ENCODE peak calls at places on chromosomes 12 and 14, in four cellular contexts. I is A549, H is HCT116, P is transverse colon. R is an unnamed sample. For H3K4me1, the result is how much of the 10 kb centered on the place peaks cover.

GRCh38 chr14:41960316-41960715 is 353.6 kb downstream of the LRFN5 start:
- DNase-seq in I (no peak), P (no peak), H (no peak), R (no peak)

GRCh38 chr12:108104657-108105056 is 24.4 kb upstream of the WSCD2 start:
- DNase-seq in H (no peak), I (no peak), P (no peak), R (no peak)

GRCh38 chr14:94158239-94158888 is 15.8 kb upstream of the PPP4R4 start:
- DNase-seq in P (no peak), H (no peak), I (no peak), R (no peak)

GRCh38 chr12:70936414-70936813 is 15.9 kb upstream of the PTPRR start:
- DNase-seq in P (no peak), I (no peak), H (no peak), R (no peak)

GRCh38 chr14:36508418-36509051 is 11.5 kb downstream of the NKX2-1 start:
- DNase-seq in H (no peak), P (no peak), I (no peak), R (no peak)

GRCh38 chr12:47986266-47986610 is 18.0 kb downstream of the COL2A1 start:
- DNase-seq in P (no peak), I (no peak), H (no peak), R (no peak)

GRCh38 chr12:108701779-108702435 is 29.4 kb downstream of the CORO1C start:
- DNase-seq in P (no peak), I (no peak), H (no peak), R (no peak)

GRCh38 chr12:53343449-53343848 is 7.3 kb upstream of the SP7 start:
- DNase-seq in I (no peak), H (no peak), P (no peak), R (no peak)

GRCh38 chr12:6818246-6819006 is 3.2 kb upstream of the GPR162 start:
- DNase-seq in I (no peak), H (no peak), P (no peak), R (peak)

GRCh38 chr12:51886021-51886710 is 1.7 kb upstream of the ANKRD33 start:
- DNase-seq in H (no peak), P (peak), I (peak), R (peak)

GRCh38 chr12:4745249-4745648 is 25.0 kb downstream of the GALNT8 start:
- DNase-seq in P (no peak), I (no peak), H (no peak), R (no peak)

GRCh38 chr12:67539329-67539728 is 109.2 kb upstream of the DYRK2 start:
- DNase-seq in H (no peak), I (no peak), P (no peak), R (no peak)

GRCh38 chr12:67533159-67533558 is 115.4 kb upstream of the DYRK2 start:
- DNase-seq in P (no peak), H (no peak), I (no peak), R (no peak)

GRCh38 chr12:110531741-110532333 is 29.7 kb downstream of the RAD9B start:
- DNase-seq in P (no peak), H (no peak), I (no peak), R (no peak)
- TF ChIP-seq POLR2A in P (no peak), H (no peak), I (no peak), R (no peak)

GRCh38 chr12:39448038-39448437 is 5.1 kb upstream of the KIF21A start:
- DNase-seq in H (no peak), P (no peak), I (no peak), R (no peak)
- H3K4me3 ChIP-seq in H (no peak), P (no peak), I (no peak), R (no peak)

DNA sequence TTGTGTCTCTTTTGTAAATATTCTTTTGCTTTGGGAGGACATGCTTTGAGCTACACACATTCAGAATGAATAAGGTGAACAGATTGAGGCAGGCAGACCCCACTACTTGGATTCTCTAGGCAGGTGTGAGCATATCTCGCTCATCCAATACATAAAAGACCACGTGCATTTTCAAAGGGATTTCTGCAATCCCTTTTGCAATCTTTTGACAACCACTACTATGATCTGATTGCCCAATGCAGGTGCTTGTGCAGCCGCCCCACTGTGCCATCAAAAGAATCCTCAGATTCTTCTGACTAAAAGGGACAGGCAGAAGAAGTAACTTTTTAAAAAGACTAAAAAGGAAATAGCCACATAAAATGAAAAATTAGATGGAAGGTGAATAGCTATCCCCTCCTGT is 341.4 kb downstream of the BMP4 start:
- DNase-seq in P (no peak), H (no peak), I (no peak), R (no peak)
- H3K4me1 ChIP-seq in P (under half), H (under half), I (under half), R (under half)

GRCh38 chr12:56152756-56153137 is 360 bp downstream of the MYL6B start:
- DNase-seq in H (no peak), P (no peak), I (no peak), R (no peak)

GRCh38 chr12:56150563-56150962 is 1.8 kb upstream of the MYL6B start:
- DNase-seq in P (no peak), H (no peak), I (no peak), R (no peak)

GRCh38 chr12:56151672-56152131 is 685 bp upstream of the MYL6B start:
- DNase-seq in I (peak), H (peak), P (peak), R (peak)

GRCh38 chr12:56153291-56154065 is 1.1 kb downstream of the MYL6B start:
- DNase-seq in H (no peak), I (no peak), P (no peak), R (no peak)

DNA sequence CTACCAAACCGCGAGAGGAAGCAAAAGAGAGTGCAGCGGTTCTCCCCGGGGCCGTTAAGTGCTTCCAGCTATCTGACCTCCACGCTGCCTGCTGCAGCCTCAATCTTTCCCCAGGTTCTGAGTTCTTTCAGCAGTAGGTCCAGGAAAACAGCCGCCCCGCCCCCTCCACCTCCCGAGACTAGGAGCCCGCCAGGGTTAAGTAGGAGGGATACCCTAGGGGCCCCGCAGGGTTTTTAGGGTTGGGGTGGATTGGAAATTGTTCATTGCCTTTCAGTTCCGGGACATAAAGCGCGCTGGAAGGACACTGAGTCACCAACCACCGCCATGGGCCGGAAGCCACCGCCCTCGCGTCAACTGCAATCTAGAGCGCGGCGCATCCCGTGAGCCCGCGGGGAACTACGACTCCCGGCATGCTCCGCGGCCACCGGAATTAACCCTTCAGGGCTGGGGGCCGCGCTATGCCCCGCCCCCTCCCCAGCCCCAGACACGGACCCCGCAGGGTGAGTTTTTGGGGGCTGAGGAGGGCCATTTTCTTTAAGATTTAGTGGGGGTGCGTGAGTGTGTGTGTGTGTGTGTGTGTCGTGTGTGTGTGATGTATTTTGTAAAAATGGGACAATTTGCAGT is at the start of gene MYL6B:
- DNase-seq in H (peak), P (peak), I (peak), R (peak)
- TF ChIP-seq POLR2A in H (no peak), P (peak), I (peak), R (peak)

GRCh38 chr12:19979584-19979983 is 388.8 kb upstream of the PDE3A start:
- DNase-seq in I (no peak), P (no peak), H (no peak), R (no peak)
- H3K4me3 ChIP-seq in I (no peak), P (no peak), H (no peak), R (no peak)

GRCh38 chr12:807041-807717 is 54.8 kb downstream of the WNK1 start:
- DNase-seq in P (no peak), I (no peak), H (no peak), R (no peak)
- H3K4me1 ChIP-seq in P (half or more), I (half or more), H (under half), R (half or more)

GRCh38 chr12:56724989-56725722 is at the start of gene NACA:
- DNase-seq in P (peak), I (peak), H (peak), R (peak)
- TF ChIP-seq POLR2A in P (peak), I (peak), H (peak), R (peak)

GRCh38 chr12:13170892-13171490 is 25.5 kb upstream of the EMP1 start:
- DNase-seq in H (no peak), P (no peak), I (no peak), R (no peak)

GRCh38 chr12:13171921-13172859 is 24.3 kb upstream of the EMP1 start:
- DNase-seq in I (peak), H (no peak), P (peak), R (peak)

GRCh38 chr12:13173012-13173441 is 23.5 kb upstream of the EMP1 start:
- DNase-seq in P (no peak), H (no peak), I (no peak), R (no peak)

GRCh38 chr12:13175499-13175898 is 21.0 kb upstream of the EMP1 start:
- DNase-seq in H (no peak), P (no peak), I (no peak), R (no peak)

GRCh38 chr12:13173537-13173936 is 23.0 kb upstream of the EMP1 start:
- DNase-seq in P (peak), H (peak), I (no peak), R (peak)
- H3K4me3 ChIP-seq in P (no peak), H (peak), I (no peak), R (no peak)

DNA sequence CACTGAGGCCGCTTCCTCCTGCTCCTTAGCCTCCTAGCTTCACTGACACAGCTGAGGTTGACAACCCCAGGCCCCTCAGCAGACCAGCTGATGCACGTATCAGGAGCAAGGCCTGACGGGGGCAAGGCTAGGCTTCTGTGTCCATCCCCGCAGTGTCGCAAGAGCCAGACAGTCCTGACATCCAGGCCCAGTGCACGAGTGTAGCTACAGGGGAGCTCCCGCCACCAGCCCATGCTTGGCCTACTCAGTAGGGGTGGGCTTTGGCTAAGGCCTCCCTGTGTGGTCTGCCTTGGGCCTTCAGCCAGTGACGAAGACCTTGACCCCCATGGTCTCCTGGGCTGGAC is 179.1 kb downstream of the DPF3 start:
- DNase-seq in I (no peak), H (no peak), P (no peak), R (no peak)
- H3K4me1 ChIP-seq in I (under half), H (under half), P (under half), R (under half)

GRCh38 chr14:75126121-75126544 is 715 bp downstream of the NEK9 start:
- DNase-seq in P (no peak), I (no peak), H (no peak), R (no peak)

GRCh38 chr14:75125617-75126016 is 1.2 kb downstream of the NEK9 start:
- DNase-seq in I (peak), H (no peak), P (no peak), R (no peak)

GRCh38 chr14:75128596-75128990 is 1.7 kb upstream of the NEK9 start:
- DNase-seq in H (no peak), P (no peak), I (no peak), R (no peak)

GRCh38 chr14:75127903-75128595 is 1.2 kb upstream of the NEK9 start:
- DNase-seq in H (no peak), P (peak), I (no peak), R (no peak)

DNA sequence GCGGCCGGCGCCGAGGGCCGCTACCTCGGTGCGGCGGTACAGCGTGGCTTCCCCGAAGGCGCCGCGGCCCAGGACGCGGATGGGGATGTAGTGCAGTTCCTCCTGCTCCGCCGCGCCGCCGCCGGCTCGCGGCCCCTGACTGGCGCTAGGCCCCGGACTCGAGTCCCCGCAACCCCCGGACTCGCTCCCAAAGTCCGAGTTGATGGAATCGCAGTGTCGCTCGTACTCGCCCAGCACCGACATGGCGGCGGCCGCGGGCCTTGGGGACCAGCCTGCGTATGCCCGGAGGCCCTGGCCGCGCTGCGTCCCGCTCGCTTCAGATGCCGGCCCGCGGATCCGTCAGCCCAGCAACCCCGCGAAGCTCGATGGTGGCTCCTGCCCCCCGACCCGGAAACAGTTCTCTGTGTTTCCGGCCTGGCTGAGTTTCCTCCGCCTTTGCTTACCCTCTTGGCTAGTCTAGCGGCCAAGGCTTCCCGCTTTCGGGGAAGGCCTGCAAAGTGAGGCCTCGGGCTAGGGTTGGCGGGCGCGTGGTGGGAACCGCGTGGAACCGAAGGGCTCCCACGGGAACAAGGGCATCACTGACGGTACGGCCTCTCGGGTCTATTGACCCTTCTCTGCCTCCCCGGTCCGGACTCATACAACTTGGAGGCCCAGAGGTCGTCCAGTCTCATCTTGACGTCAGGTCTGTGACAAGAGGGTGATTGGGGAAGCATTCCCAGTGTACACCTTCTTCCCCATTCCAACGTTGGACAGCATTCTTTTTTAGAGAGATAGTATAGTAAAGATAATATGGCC is at the start of gene NEK9:
- DNase-seq in I (peak), H (peak), P (peak), R (peak)
- TF ChIP-seq POLR2A in I (peak), H (peak), P (peak), R (peak)